ENCODE peak calls at places on chromosomes 2 and 18, in six cellular contexts. One of them, this sample, is unnamed.

GRCh38 chr2:3126686-3127278 is 250.8 kb downstream of the EIPR1 start:
- DNase-seq in GM12878: no peak
- DNase-seq in A549: no peak
- DNase-seq in K562: no peak
- DNase-seq in HepG2: no peak
- DNase-seq in endothelial cell of umbilical vein: peak
- DNase-seq in this sample: no peak

GRCh38 chr2:219254590-219255219 is 987 bp upstream of the TUBA4A start:
- DNase-seq in endothelial cell of umbilical vein: no peak
- DNase-seq in K562: no peak
- DNase-seq in HepG2: no peak
- DNase-seq in A549: no peak
- DNase-seq in GM12878: no peak
- DNase-seq in this sample: peak

GRCh38 chr2:115290478-115290877 is 848.0 kb downstream of the DPP10 start:
- DNase-seq in GM12878: no peak
- DNase-seq in K562: no peak
- DNase-seq in HepG2: no peak
- DNase-seq in endothelial cell of umbilical vein: no peak
- DNase-seq in A549: no peak
- DNase-seq in this sample: no peak

GRCh38 chr18:7789853-7790552 is 222.9 kb downstream of the PTPRM start:
- DNase-seq in K562: peak
- DNase-seq in A549: peak
- DNase-seq in endothelial cell of umbilical vein: peak
- DNase-seq in HepG2: peak
- DNase-seq in GM12878: no peak
- DNase-seq in this sample: peak

GRCh38 chr2:8241317-8241716 is 440.5 kb upstream of the ID2 start:
- DNase-seq in K562: no peak
- DNase-seq in GM12878: no peak
- DNase-seq in A549: no peak
- DNase-seq in endothelial cell of umbilical vein: no peak
- DNase-seq in HepG2: peak
- DNase-seq in this sample: no peak

GRCh38 chr2:28709101-28709500 is 42.5 kb upstream of the PPP1CB start:
- DNase-seq in A549: no peak
- DNase-seq in K562: no peak
- DNase-seq in endothelial cell of umbilical vein: no peak
- DNase-seq in HepG2: peak
- DNase-seq in GM12878: no peak
- DNase-seq in this sample: no peak

GRCh38 chr2:57621984-57622383 is 424.6 kb upstream of the VRK2 start:
- DNase-seq in A549: no peak
- DNase-seq in K562: no peak
- DNase-seq in HepG2: no peak
- DNase-seq in endothelial cell of umbilical vein: no peak
- DNase-seq in GM12878: no peak
- DNase-seq in this sample: no peak

GRCh38 chr2:105447476-105447875 is 48.6 kb upstream of the FHL2 start:
- DNase-seq in endothelial cell of umbilical vein: no peak
- DNase-seq in HepG2: no peak
- DNase-seq in K562: no peak
- DNase-seq in GM12878: no peak
- DNase-seq in A549: no peak
- DNase-seq in this sample: no peak

GRCh38 chr2:168705534-168706470 is 96.6 kb upstream of the NOSTRIN start:
- DNase-seq in endothelial cell of umbilical vein: peak
- DNase-seq in GM12878: no peak
- DNase-seq in A549: peak
- DNase-seq in HepG2: peak
- DNase-seq in K562: peak
- DNase-seq in this sample: peak

GRCh38 chr2:150144546-150145305 is 342.7 kb downstream of the RND3 start:
- DNase-seq in K562: no peak
- DNase-seq in HepG2: no peak
- DNase-seq in GM12878: no peak
- DNase-seq in A549: no peak
- DNase-seq in endothelial cell of umbilical vein: no peak
- DNase-seq in this sample: no peak

GRCh38 chr2:225584821-225585220 is 185.3 kb downstream of the NYAP2 start:
- DNase-seq in HepG2: no peak
- DNase-seq in K562: no peak
- DNase-seq in endothelial cell of umbilical vein: no peak
- DNase-seq in A549: peak
- DNase-seq in GM12878: no peak
- DNase-seq in this sample: peak

GRCh38 chr2:16043192-16043591 is 102.8 kb downstream of the MYCN start:
- DNase-seq in GM12878: no peak
- DNase-seq in K562: no peak
- DNase-seq in A549: no peak
- DNase-seq in HepG2: no peak
- DNase-seq in endothelial cell of umbilical vein: no peak
- DNase-seq in this sample: no peak

GRCh38 chr18:12679183-12679786 is 21.4 kb upstream of the SPIRE1 start:
- DNase-seq in K562: peak
- DNase-seq in HepG2: no peak
- DNase-seq in A549: no peak
- DNase-seq in GM12878: no peak
- DNase-seq in endothelial cell of umbilical vein: peak
- DNase-seq in this sample: peak

GRCh38 chr18:58297198-58297597 is 253.2 kb downstream of the NEDD4L start:
- DNase-seq in A549: no peak
- DNase-seq in endothelial cell of umbilical vein: no peak
- DNase-seq in GM12878: no peak
- DNase-seq in HepG2: no peak
- DNase-seq in K562: no peak
- DNase-seq in this sample: no peak

GRCh38 chr18:72840109-72840508 is 27.7 kb downstream of the NETO1 start:
- DNase-seq in A549: no peak
- DNase-seq in HepG2: no peak
- DNase-seq in endothelial cell of umbilical vein: no peak
- DNase-seq in GM12878: no peak
- DNase-seq in K562: no peak
- DNase-seq in this sample: no peak

GRCh38 chr2:127664065-127664894 is 11.1 kb downstream of the LIMS2 start:
- DNase-seq in K562: no peak
- DNase-seq in A549: no peak
- DNase-seq in HepG2: no peak
- DNase-seq in GM12878: no peak
- DNase-seq in endothelial cell of umbilical vein: peak
- DNase-seq in this sample: no peak

GRCh38 chr2:237895544-237896506 is 36.4 kb downstream of the RAMP1 start:
- DNase-seq in endothelial cell of umbilical vein: no peak
- DNase-seq in GM12878: no peak
- DNase-seq in A549: no peak
- DNase-seq in HepG2: no peak
- DNase-seq in K562: no peak
- DNase-seq in this sample: no peak

GRCh38 chr2:207385903-207386302 is 143.9 kb upstream of the CREB1 start:
- DNase-seq in endothelial cell of umbilical vein: peak
- DNase-seq in GM12878: no peak
- DNase-seq in HepG2: no peak
- DNase-seq in K562: no peak
- DNase-seq in A549: no peak
- DNase-seq in this sample: peak

GRCh38 chr2:121858406-121858805 is 103.0 kb downstream of the TSN start:
- DNase-seq in HepG2: no peak
- DNase-seq in A549: no peak
- DNase-seq in K562: no peak
- DNase-seq in GM12878: no peak
- DNase-seq in endothelial cell of umbilical vein: no peak
- DNase-seq in this sample: no peak

GRCh38 chr2:193566276-193566675 is 1371.5 kb upstream of the TMEFF2 start:
- DNase-seq in GM12878: no peak
- DNase-seq in K562: no peak
- DNase-seq in endothelial cell of umbilical vein: no peak
- DNase-seq in HepG2: no peak
- DNase-seq in A549: no peak
- DNase-seq in this sample: no peak

GRCh38 chr2:68185541-68186164 is 28.0 kb downstream of the PNO1 start:
- DNase-seq in GM12878: peak
- DNase-seq in HepG2: peak
- DNase-seq in endothelial cell of umbilical vein: peak
- DNase-seq in K562: peak
- DNase-seq in A549: peak
- DNase-seq in this sample: peak

GRCh38 chr2:165070089-165070488 is 114.8 kb upstream of the SLC38A11 start:
- DNase-seq in endothelial cell of umbilical vein: no peak
- DNase-seq in K562: no peak
- DNase-seq in GM12878: no peak
- DNase-seq in HepG2: no peak
- DNase-seq in A549: no peak
- DNase-seq in this sample: no peak

GRCh38 chr2:5453648-5454390 is 238.4 kb upstream of the SOX11 start:
- DNase-seq in A549: no peak
- DNase-seq in HepG2: no peak
- DNase-seq in GM12878: no peak
- DNase-seq in endothelial cell of umbilical vein: no peak
- DNase-seq in K562: no peak
- DNase-seq in this sample: no peak

GRCh38 chr2:206160124-206160806 is 570 bp downstream of the EEF1B2 start:
- DNase-seq in HepG2: peak
- DNase-seq in endothelial cell of umbilical vein: peak
- DNase-seq in GM12878: no peak
- DNase-seq in K562: peak
- DNase-seq in A549: no peak
- DNase-seq in this sample: peak

GRCh38 chr2:11311543-11311942 is 32.9 kb downstream of the ROCK2 start:
- DNase-seq in GM12878: no peak
- DNase-seq in A549: no peak
- DNase-seq in K562: no peak
- DNase-seq in HepG2: no peak
- DNase-seq in endothelial cell of umbilical vein: no peak
- DNase-seq in this sample: no peak

GRCh38 chr18:44564922-44565321 is 115.8 kb upstream of the SETBP1 start:
- DNase-seq in endothelial cell of umbilical vein: no peak
- DNase-seq in GM12878: no peak
- DNase-seq in HepG2: no peak
- DNase-seq in A549: no peak
- DNase-seq in K562: no peak
- DNase-seq in this sample: no peak

GRCh38 chr2:240305369-240305962 is 130.0 kb upstream of the GPC1 start:
- DNase-seq in K562: no peak
- DNase-seq in A549: no peak
- DNase-seq in GM12878: no peak
- DNase-seq in HepG2: no peak
- DNase-seq in endothelial cell of umbilical vein: no peak
- DNase-seq in this sample: no peak
- TF ChIP-seq MYC in K562: no peak
- TF ChIP-seq MYC in A549: no peak
- TF ChIP-seq MYC in GM12878: no peak
- TF ChIP-seq MYC in HepG2: no peak
- TF ChIP-seq MYC in endothelial cell of umbilical vein: no peak
- TF ChIP-seq MYC in this sample: no peak

DNA sequence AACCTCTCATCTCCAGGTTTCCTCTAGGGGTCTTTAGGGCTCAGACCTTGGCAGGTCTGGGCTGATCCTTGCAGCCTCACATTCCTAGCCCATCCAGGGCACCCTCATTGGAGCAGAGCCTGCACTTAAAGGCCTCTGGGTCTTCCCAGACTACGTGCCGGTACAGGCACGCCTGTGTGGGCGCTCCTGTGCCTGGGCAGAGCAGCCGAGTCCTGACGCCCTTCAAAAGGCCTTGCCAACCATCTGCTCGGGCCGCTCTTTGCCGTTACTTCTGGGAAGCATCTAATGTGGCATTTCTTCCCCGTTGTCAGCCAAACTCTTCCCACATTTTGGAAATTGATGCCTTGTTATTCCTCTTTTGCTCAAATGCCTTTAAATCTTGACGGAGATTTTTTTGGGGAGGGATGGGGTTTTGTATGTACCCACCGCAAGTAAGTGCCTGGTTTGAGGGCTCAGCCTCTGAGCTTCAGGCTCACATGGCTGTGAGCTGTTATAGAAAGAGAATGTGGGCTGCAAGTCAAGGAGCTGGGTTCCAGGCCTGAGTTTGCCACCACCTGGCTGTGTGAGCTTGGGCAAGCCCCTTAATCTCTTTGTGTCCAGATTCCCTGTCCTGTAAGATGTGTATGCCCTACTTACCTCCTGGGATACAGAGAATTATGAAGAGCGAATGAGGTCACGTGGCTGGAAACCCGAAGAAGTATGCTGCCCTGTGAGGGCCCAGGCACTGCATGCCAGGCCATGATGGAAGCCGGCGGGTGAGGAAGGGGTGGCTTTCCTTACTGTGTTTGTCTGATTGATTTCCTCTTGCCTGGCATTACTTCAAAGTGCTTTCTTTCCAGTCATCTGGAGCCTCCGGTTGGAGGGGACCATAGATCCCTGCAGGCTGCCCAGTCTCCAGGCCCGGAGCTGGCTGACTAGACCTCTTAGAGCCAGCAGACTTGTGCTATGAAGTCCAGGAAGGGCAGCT is 20.6 kb downstream of the EHD3 start:
- DNase-seq in HepG2: no peak
- DNase-seq in GM12878: no peak
- DNase-seq in K562: no peak
- DNase-seq in endothelial cell of umbilical vein: no peak
- DNase-seq in A549: no peak
- DNase-seq in this sample: no peak
- H3K4me3 ChIP-seq in HepG2: no peak
- H3K4me3 ChIP-seq in GM12878: no peak
- H3K4me3 ChIP-seq in K562: no peak
- H3K4me3 ChIP-seq in endothelial cell of umbilical vein: no peak
- H3K4me3 ChIP-seq in A549: no peak
- H3K4me3 ChIP-seq in this sample: no peak

GRCh38 chr2:96760036-96760985 is at the start of gene CNNM4:
- DNase-seq in K562: peak
- DNase-seq in endothelial cell of umbilical vein: peak
- DNase-seq in GM12878: peak
- DNase-seq in HepG2: peak
- DNase-seq in A549: peak
- DNase-seq in this sample: peak
- TF ChIP-seq POLR2A in K562: no peak
- TF ChIP-seq POLR2A in endothelial cell of umbilical vein: peak
- TF ChIP-seq POLR2A in GM12878: peak
- TF ChIP-seq POLR2A in HepG2: no peak
- TF ChIP-seq POLR2A in A549: peak
- TF ChIP-seq POLR2A in this sample: peak

GRCh38 chr2:71545572-71546274 is 92.4 kb downstream of the DYSF start:
- DNase-seq in endothelial cell of umbilical vein: peak
- DNase-seq in A549: peak
- DNase-seq in HepG2: peak
- DNase-seq in K562: peak
- DNase-seq in GM12878: no peak
- DNase-seq in this sample: peak
- TF ChIP-seq MYC in endothelial cell of umbilical vein: no peak
- TF ChIP-seq MYC in A549: no peak
- TF ChIP-seq MYC in HepG2: peak
- TF ChIP-seq MYC in K562: no peak
- TF ChIP-seq MYC in GM12878: no peak
- TF ChIP-seq MYC in this sample: peak